ENCODE peak calls at places on chromosomes 13 and 19, in six cellular contexts. M is mesenchymal stem cell, A is IMR-90, F is neuronal stem cell, Q is H9, V is trophoblast cell. X is an unnamed sample.
A peak's percentile ranks its signal among the peaks of the same experiment; 100 is the strongest.

GRCh38 chr19:46081928-46082727 is 41.3 kb upstream of the IGFL4 start:
- DNase-seq in M (peak; percentile 72), A (peak; percentile 67), F (peak; percentile 26), Q (peak; percentile 39), V (peak; percentile 54), X (no peak)

GRCh38 chr13:54301085-54301484 is 1272.5 kb downstream of the OLFM4 start:
- DNase-seq in M (no peak), A (no peak), F (no peak), Q (no peak), V (no peak), X (no peak)

GRCh38 chr13:33146843-33147611 is 130.8 kb downstream of the KL start:
- DNase-seq in M (no peak), A (no peak), F (no peak), Q (no peak), V (no peak), X (no peak)

GRCh38 chr13:33140161-33140560 is 123.9 kb downstream of the KL start:
- DNase-seq in M (no peak), A (peak; percentile 35), F (no peak), Q (no peak), V (no peak), X (no peak)

GRCh38 chr19:38841787-38842438 is 7.9 kb downstream of the HNRNPL start:
- DNase-seq in M (no peak), A (no peak), F (no peak), Q (no peak), V (no peak), X (no peak)

GRCh38 chr19:7732045-7732444 is at the start of gene CLEC4G:
- DNase-seq in M (no peak), A (no peak), F (no peak), Q (no peak), V (no peak), X (no peak)

GRCh38 chr19:19623383-19623782 is 4.6 kb downstream of the LPAR2 start:
- DNase-seq in M (no peak), A (no peak), F (no peak), Q (no peak), V (no peak), X (no peak)

GRCh38 chr19:23758187-23759074 is at the start of gene ZNF681:
- DNase-seq in M (peak; percentile 87), A (peak; percentile 83), F (peak; percentile 74), Q (peak; percentile 92), V (peak; percentile 94), X (peak; percentile 46)

GRCh38 chr13:108168929-108169328 is 46.4 kb downstream of the LIG4 start:
- DNase-seq in M (no peak), A (no peak), F (no peak), Q (no peak), V (no peak), X (no peak)

GRCh38 chr19:4523306-4524110 is 5.2 kb upstream of the PLIN4 start:
- DNase-seq in M (peak; percentile 29), A (peak; percentile 10), F (no peak), Q (peak; percentile 69), V (no peak), X (no peak)

GRCh38 chr13:110023729-110024645 is 237.6 kb upstream of the IRS2 start:
- DNase-seq in M (peak; percentile 87), A (peak; percentile 68), F (no peak), Q (no peak), V (no peak), X (no peak)

GRCh38 chr19:55314396-55314795 is 10.7 kb downstream of the TMEM150B start:
- DNase-seq in M (no peak), A (no peak), F (no peak), Q (peak; percentile 26), V (no peak), X (no peak)
- H4K91ac ChIP-seq in M (no peak overlapping the region), A (no peak overlapping the region), F (no peak overlapping the region), Q (no peak overlapping the region), V (no peak overlapping the region), X (no peak overlapping the region)

DNA sequence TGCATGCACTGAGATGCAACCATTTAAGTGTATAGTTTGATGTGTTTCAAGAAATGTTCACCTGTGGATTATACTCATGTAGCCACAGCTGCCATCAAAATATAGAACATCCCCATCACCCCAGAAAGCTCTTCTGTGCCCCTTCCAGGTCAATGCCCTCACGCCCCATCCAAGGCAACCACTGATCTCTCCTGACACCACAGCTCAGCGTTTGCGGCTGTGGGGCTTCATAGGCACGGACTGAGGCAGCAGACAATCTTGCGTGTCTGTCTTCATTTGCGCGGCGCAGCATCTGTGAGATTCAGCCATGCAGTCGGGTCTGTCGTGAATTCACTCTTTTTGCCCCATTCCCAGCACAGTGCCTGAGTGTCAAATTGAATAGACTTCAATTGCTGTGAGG is 153.8 kb upstream of the UQCRFS1 start:
- DNase-seq in M (no peak), A (no peak), F (no peak), Q (no peak), V (no peak), X (peak; percentile 36)
- H4K91ac ChIP-seq in M (no peak overlapping the region), A (no peak overlapping the region), F (no peak overlapping the region), Q (no peak overlapping the region), V (no peak overlapping the region), X (no peak overlapping the region)

DNA sequence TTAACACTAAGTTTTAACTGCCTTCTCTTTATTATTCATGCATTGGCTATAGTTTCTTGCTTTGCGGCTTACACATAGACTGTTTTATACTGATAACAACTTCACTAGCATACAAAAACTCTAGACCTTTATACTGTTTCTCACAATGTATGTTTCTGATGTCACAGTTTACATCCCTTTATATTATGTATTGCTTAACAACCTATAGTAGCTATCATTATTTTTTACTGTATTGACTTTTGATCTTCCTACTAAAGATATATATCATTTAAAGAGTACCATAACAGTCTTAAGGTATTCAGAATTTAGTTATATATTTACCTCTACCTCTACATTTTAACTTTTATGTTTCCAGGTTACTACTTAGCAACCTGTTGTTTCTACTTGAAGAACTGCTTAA is 543.3 kb upstream of the ARGLU1 start:
- DNase-seq in M (no peak), A (no peak), F (no peak), Q (no peak), V (no peak), X (no peak)
- H4K91ac ChIP-seq in M (no peak overlapping the region), A (no peak overlapping the region), F (no peak overlapping the region), Q (no peak overlapping the region), V (no peak overlapping the region), X (no peak overlapping the region)

GRCh38 chr13:113507564-113508210 is 17.2 kb upstream of the DCUN1D2 start:
- DNase-seq in M (no peak), A (no peak), F (no peak), Q (no peak), V (no peak), X (no peak)

GRCh38 chr13:113510871-113511270 is 20.4 kb upstream of the DCUN1D2 start:
- DNase-seq in M (no peak), A (no peak), F (no peak), Q (no peak), V (no peak), X (no peak)

GRCh38 chr13:113511361-113511760 is 20.9 kb upstream of the DCUN1D2 start:
- DNase-seq in M (no peak), A (no peak), F (no peak), Q (no peak), V (peak; percentile 65), X (no peak)

GRCh38 chr13:113508531-113509254 is 18.2 kb upstream of the DCUN1D2 start:
- DNase-seq in M (no peak), A (no peak), F (no peak), Q (no peak), V (no peak), X (no peak)

GRCh38 chr13:113509989-113510388 is 19.5 kb upstream of the DCUN1D2 start:
- DNase-seq in M (no peak), A (no peak), F (no peak), Q (no peak), V (no peak), X (no peak)
- H4K91ac ChIP-seq in M (no peak overlapping the region), A (no peak overlapping the region), F (no peak overlapping the region), Q (no peak overlapping the region), V (no peak overlapping the region), X (no peak overlapping the region)

DNA sequence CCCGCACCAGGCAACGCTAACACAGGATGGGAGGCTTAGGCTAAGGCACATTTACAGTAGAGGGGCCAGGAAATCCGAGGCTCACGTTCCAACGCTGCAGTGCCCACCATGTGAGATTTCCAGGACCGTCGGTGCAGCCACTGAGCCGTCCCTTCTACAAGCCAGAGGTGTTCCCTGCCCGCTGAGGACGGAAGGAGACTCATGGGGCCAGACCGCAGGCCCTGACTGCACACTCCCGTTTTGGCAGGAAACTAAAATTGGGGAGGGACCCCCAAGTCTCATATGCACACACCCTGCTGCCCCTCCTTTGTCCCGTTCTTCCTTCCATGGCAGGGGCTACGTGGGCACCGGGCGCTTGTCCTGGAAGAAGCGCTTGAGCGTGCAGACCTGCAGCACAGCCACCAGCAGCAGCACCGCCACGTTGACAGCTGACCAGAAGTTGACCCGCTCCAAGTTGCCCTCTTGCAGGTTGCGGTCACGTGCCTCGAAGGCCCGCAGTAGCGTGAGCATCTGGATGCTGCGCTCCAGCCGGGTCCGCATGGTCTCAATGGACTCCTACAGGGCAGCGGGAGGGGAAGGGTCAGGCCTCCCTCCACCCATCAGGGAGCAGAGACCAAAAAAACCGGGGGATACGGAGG is 3.2 kb downstream of the TMED1 start:
- DNase-seq in M (no peak), A (no peak), F (no peak), Q (no peak), V (no peak), X (no peak)
- H4K91ac ChIP-seq in M (no peak overlapping the region), A (no peak overlapping the region), F (no peak overlapping the region), Q (no peak overlapping the region), V (no peak overlapping the region), X (no peak overlapping the region)

DNA sequence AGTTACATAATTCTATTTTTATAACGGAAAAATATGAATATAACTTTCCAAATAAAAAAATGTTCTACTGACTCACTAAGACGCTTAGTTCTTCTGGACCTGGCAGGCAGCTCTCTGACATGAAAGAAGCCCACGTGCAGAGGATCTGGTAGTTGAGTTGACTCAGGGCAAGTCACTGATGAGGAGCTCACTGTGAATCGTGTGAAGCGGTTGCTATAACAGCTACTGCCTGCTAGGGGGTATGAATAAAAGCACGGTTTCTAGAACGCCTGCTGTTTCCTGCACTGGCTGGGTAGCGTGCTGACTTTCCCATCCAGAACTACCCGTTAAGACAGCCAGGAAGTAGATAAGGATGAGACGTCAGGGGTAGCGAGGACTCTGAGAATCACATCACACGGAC is 54.7 kb upstream of the WASF3 start:
- DNase-seq in M (peak; percentile 71), A (peak; percentile 96), F (no peak), Q (peak; percentile 43), V (no peak), X (no peak)
- H4K91ac ChIP-seq in M (no peak overlapping the region), A (no peak overlapping the region), F (no peak overlapping the region), Q (no peak overlapping the region), V (no peak overlapping the region), X (no peak overlapping the region)

DNA sequence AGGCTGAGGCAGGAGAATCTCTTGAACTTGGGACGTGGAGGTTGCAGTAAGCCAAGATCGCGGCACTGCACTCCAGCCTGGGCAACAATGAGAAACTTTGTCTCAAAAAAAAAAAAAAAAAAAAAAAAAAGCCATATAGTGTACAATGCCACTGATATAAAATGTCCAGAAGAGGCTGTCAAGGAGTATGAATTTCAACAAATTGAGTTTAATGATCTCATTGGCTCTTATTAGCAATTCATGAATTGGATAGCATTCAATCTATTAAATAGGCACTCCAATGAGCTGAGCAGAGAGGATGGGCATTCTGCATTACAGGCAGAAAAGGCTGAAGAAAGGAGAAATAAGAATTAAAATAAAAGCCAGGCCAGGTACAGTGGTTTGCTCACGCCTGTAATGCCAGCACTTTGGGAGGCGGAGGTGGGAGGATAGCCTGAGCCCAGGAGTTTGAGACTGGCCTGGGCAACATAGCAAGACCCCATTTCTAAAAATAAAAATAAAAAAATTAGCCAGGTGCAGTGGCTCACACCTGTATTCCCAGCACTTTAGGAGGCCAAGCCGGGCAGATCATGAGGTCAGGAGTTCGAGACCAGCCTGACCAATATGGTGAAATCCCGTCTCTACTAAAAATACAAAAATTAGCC is 757 bp upstream of the LMNB2 start:
- DNase-seq in M (no peak), A (no peak), F (no peak), Q (no peak), V (no peak), X (no peak)
- H4K91ac ChIP-seq in M (peak overlapping the region; percentile 22), A (peak overlapping the region; percentile 69), F (no peak overlapping the region), Q (no peak overlapping the region), V (peak overlapping the region; percentile 86), X (no peak overlapping the region)

GRCh38 chr13:28037399-28037798 is 48.9 kb upstream of the URAD start:
- DNase-seq in M (no peak), A (peak; percentile 57), F (no peak), Q (no peak), V (no peak), X (no peak)
- H4K91ac ChIP-seq in M (no peak overlapping the region), A (no peak overlapping the region), F (no peak overlapping the region), Q (no peak overlapping the region), V (no peak overlapping the region), X (no peak overlapping the region)

X was measured in H1.